ENCODE peak calls at places on chromosomes 11 and 22, in five cellular contexts. G is NCI-H345; K is brain pericyte; D is cerebellar cortex; M is CD4-positive, alpha-beta T cell. F is an unnamed sample.
A peak's percentile ranks its signal among the peaks of the same experiment; 100 is the strongest.

GRCh38 chr11:46868912-46869311 is 22.8 kb upstream of the CKAP5 start:
- DNase-seq in K (no peak), G (no peak), D (no peak), M (no peak), F (no peak)

GRCh38 chr11:9868641-9869040 is 204.8 kb downstream of the SWAP70 start:
- DNase-seq in G (peak; percentile 81), M (no peak), K (no peak), D (no peak), F (no peak)

GRCh38 chr22:19995611-19996339 is 20.8 kb downstream of the ARVCF start:
- DNase-seq in M (no peak), G (no peak), K (no peak), D (no peak), F (no peak)

GRCh38 chr11:30046211-30046945 is 29.5 kb upstream of the KCNA4 start:
- DNase-seq in K (no peak), G (no peak), M (no peak), D (peak; percentile 6), F (no peak)

GRCh38 chr22:24325105-24325757 is 54.6 kb downstream of the SPECC1L start:
- DNase-seq in M (no peak), D (peak; percentile 65), G (no peak), K (peak; percentile 62), F (peak; percentile 78)

GRCh38 chr11:112377946-112378345 is 117.3 kb upstream of the PLET1 start:
- DNase-seq in D (no peak), G (no peak), K (no peak), M (no peak), F (no peak)

GRCh38 chr11:15981292-15981691 is 375.1 kb downstream of the SOX6 start:
- DNase-seq in D (no peak), G (no peak), K (no peak), M (no peak), F (no peak)

GRCh38 chr11:75330279-75330678 is 21.2 kb downstream of the ARRB1 start:
- DNase-seq in G (no peak), D (no peak), K (no peak), M (no peak), F (no peak)

GRCh38 chr11:73398721-73399120 is 22.5 kb downstream of the RELT start:
- DNase-seq in D (no peak), G (no peak), M (no peak), K (no peak), F (no peak)

GRCh38 chr11:115784796-115785521 is 280.7 kb upstream of the CADM1 start:
- DNase-seq in M (no peak), K (no peak), D (no peak), G (peak; percentile 74), F (no peak)